ENCODE peak calls at places on chromosomes 7 and 10, in five cellular contexts. One of them, this sample, is unnamed.

GRCh38 chr7:132080467-132080866 is 495.8 kb downstream of the PLXNA4 start:
- ATAC-seq in activated CD8-positive, alpha-beta T cell treated with anti-CD3 and anti-CD28 coated beads, Interleukin-2, amount 10 ng/mL, durations not matched to agents 7 days and 5 days: no peak
- ATAC-seq in effector memory CD8-positive, alpha-beta T cell: no peak
- ATAC-seq in left cardiac atrium: peak; percentile 41
- ATAC-seq in left ventricle myocardium superior: peak; percentile 56
- ATAC-seq in this sample: no peak

GRCh38 chr7:22561895-22562593 is 62.1 kb upstream of the STEAP1B start:
- ATAC-seq in effector memory CD8-positive, alpha-beta T cell: no peak
- ATAC-seq in left cardiac atrium: no peak
- ATAC-seq in activated CD8-positive, alpha-beta T cell treated with anti-CD3 and anti-CD28 coated beads, Interleukin-2, amount 10 ng/mL, durations not matched to agents 7 days and 5 days: no peak
- ATAC-seq in left ventricle myocardium superior: no peak
- ATAC-seq in this sample: no peak

GRCh38 chr10:114664127-114664526 is 6.1 kb upstream of the ABLIM1 start:
- ATAC-seq in left cardiac atrium: no peak
- ATAC-seq in left ventricle myocardium superior: no peak
- ATAC-seq in effector memory CD8-positive, alpha-beta T cell: no peak
- ATAC-seq in activated CD8-positive, alpha-beta T cell treated with anti-CD3 and anti-CD28 coated beads, Interleukin-2, amount 10 ng/mL, durations not matched to agents 7 days and 5 days: no peak
- ATAC-seq in this sample: no peak

GRCh38 chr7:110442386-110442837 is 648.5 kb upstream of the LRRN3 start:
- ATAC-seq in left cardiac atrium: peak; percentile 71
- ATAC-seq in left ventricle myocardium superior: no peak
- ATAC-seq in activated CD8-positive, alpha-beta T cell treated with anti-CD3 and anti-CD28 coated beads, Interleukin-2, amount 10 ng/mL, durations not matched to agents 7 days and 5 days: no peak
- ATAC-seq in effector memory CD8-positive, alpha-beta T cell: no peak
- ATAC-seq in this sample: no peak

GRCh38 chr10:71695502-71696476 is 23.8 kb downstream of the C10orf105 start:
- ATAC-seq in left cardiac atrium: peak; percentile 15
- ATAC-seq in effector memory CD8-positive, alpha-beta T cell: no peak
- ATAC-seq in left ventricle myocardium superior: no peak
- ATAC-seq in activated CD8-positive, alpha-beta T cell treated with anti-CD3 and anti-CD28 coated beads, Interleukin-2, amount 10 ng/mL, durations not matched to agents 7 days and 5 days: no peak
- ATAC-seq in this sample: no peak

GRCh38 chr10:35043796-35044344 is 46.3 kb downstream of the CUL2 start:
- ATAC-seq in effector memory CD8-positive, alpha-beta T cell: no peak
- ATAC-seq in left ventricle myocardium superior: no peak
- ATAC-seq in left cardiac atrium: no peak
- ATAC-seq in activated CD8-positive, alpha-beta T cell treated with anti-CD3 and anti-CD28 coated beads, Interleukin-2, amount 10 ng/mL, durations not matched to agents 7 days and 5 days: no peak
- ATAC-seq in this sample: no peak

GRCh38 chr7:104839842-104840241 is 174.2 kb upstream of the KMT2E start:
- ATAC-seq in effector memory CD8-positive, alpha-beta T cell: no peak
- ATAC-seq in activated CD8-positive, alpha-beta T cell treated with anti-CD3 and anti-CD28 coated beads, Interleukin-2, amount 10 ng/mL, durations not matched to agents 7 days and 5 days: no peak
- ATAC-seq in left ventricle myocardium superior: no peak
- ATAC-seq in left cardiac atrium: no peak
- ATAC-seq in this sample: no peak

GRCh38 chr10:25758041-25758457 is 176.0 kb upstream of the MYO3A start:
- ATAC-seq in activated CD8-positive, alpha-beta T cell treated with anti-CD3 and anti-CD28 coated beads, Interleukin-2, amount 10 ng/mL, durations not matched to agents 7 days and 5 days: no peak
- ATAC-seq in left ventricle myocardium superior: no peak
- ATAC-seq in left cardiac atrium: no peak
- ATAC-seq in effector memory CD8-positive, alpha-beta T cell: no peak
- ATAC-seq in this sample: no peak

GRCh38 chr10:11853468-11853867 is 30.3 kb downstream of the PROSER2 start:
- ATAC-seq in activated CD8-positive, alpha-beta T cell treated with anti-CD3 and anti-CD28 coated beads, Interleukin-2, amount 10 ng/mL, durations not matched to agents 7 days and 5 days: no peak
- ATAC-seq in left cardiac atrium: no peak
- ATAC-seq in left ventricle myocardium superior: no peak
- ATAC-seq in effector memory CD8-positive, alpha-beta T cell: no peak
- ATAC-seq in this sample: no peak

GRCh38 chr10:59880019-59880717 is 26.2 kb downstream of the CCDC6 start:
- ATAC-seq in left ventricle myocardium superior: no peak
- ATAC-seq in effector memory CD8-positive, alpha-beta T cell: no peak
- ATAC-seq in activated CD8-positive, alpha-beta T cell treated with anti-CD3 and anti-CD28 coated beads, Interleukin-2, amount 10 ng/mL, durations not matched to agents 7 days and 5 days: peak; percentile 23
- ATAC-seq in left cardiac atrium: no peak
- ATAC-seq in this sample: no peak

GRCh38 chr10:97574374-97575100 is 2.0 kb downstream of the ANKRD2 start:
- ATAC-seq in activated CD8-positive, alpha-beta T cell treated with anti-CD3 and anti-CD28 coated beads, Interleukin-2, amount 10 ng/mL, durations not matched to agents 7 days and 5 days: no peak
- ATAC-seq in effector memory CD8-positive, alpha-beta T cell: no peak
- ATAC-seq in left ventricle myocardium superior: peak; percentile 64
- ATAC-seq in left cardiac atrium: peak; percentile 48
- ATAC-seq in this sample: peak; percentile 37

GRCh38 chr10:97229322-97229721 is 43.6 kb upstream of the SLIT1 start:
- ATAC-seq in left cardiac atrium: no peak
- ATAC-seq in effector memory CD8-positive, alpha-beta T cell: no peak
- ATAC-seq in left ventricle myocardium superior: no peak
- ATAC-seq in activated CD8-positive, alpha-beta T cell treated with anti-CD3 and anti-CD28 coated beads, Interleukin-2, amount 10 ng/mL, durations not matched to agents 7 days and 5 days: no peak
- ATAC-seq in this sample: no peak

GRCh38 chr7:92737706-92738105 is 98.7 kb downstream of the CDK6 start:
- ATAC-seq in left ventricle myocardium superior: no peak
- ATAC-seq in left cardiac atrium: no peak
- ATAC-seq in activated CD8-positive, alpha-beta T cell treated with anti-CD3 and anti-CD28 coated beads, Interleukin-2, amount 10 ng/mL, durations not matched to agents 7 days and 5 days: no peak
- ATAC-seq in effector memory CD8-positive, alpha-beta T cell: no peak
- ATAC-seq in this sample: no peak

GRCh38 chr7:115731796-115732471 is 298.6 kb downstream of the TFEC start:
- ATAC-seq in effector memory CD8-positive, alpha-beta T cell: no peak
- ATAC-seq in left cardiac atrium: peak; percentile 74
- ATAC-seq in left ventricle myocardium superior: peak; percentile 22
- ATAC-seq in activated CD8-positive, alpha-beta T cell treated with anti-CD3 and anti-CD28 coated beads, Interleukin-2, amount 10 ng/mL, durations not matched to agents 7 days and 5 days: no peak
- ATAC-seq in this sample: no peak

GRCh38 chr7:129090307-129090907 is 35.5 kb upstream of the TNPO3 start:
- ATAC-seq in effector memory CD8-positive, alpha-beta T cell: no peak
- ATAC-seq in left ventricle myocardium superior: no peak
- ATAC-seq in left cardiac atrium: no peak
- ATAC-seq in activated CD8-positive, alpha-beta T cell treated with anti-CD3 and anti-CD28 coated beads, Interleukin-2, amount 10 ng/mL, durations not matched to agents 7 days and 5 days: no peak
- ATAC-seq in this sample: no peak

This sample was measured in esophagus mucosa.